ENCODE peak calls at places on chromosomes 1 and 21, in five cellular contexts. One of them, this sample, is unnamed. For H3K4me1, the result is how much of the 10 kb centered on the place peaks cover.

GRCh38 chr1:32208891-32209309 is at the start of gene DCDC2B:
- DNase-seq in colonic mucosa: peak
- DNase-seq in OCI-LY7: no peak
- DNase-seq in hepatocyte: peak
- DNase-seq in HAP-1: peak
- DNase-seq in this sample: no peak

GRCh38 chr1:2949966-2950925 is 71.0 kb upstream of the ACTRT2 start:
- DNase-seq in colonic mucosa: no peak
- DNase-seq in OCI-LY7: peak
- DNase-seq in hepatocyte: no peak
- DNase-seq in HAP-1: no peak
- DNase-seq in this sample: no peak

GRCh38 chr1:26027716-26028489 is 6.3 kb downstream of the EXTL1 start:
- DNase-seq in colonic mucosa: no peak
- DNase-seq in OCI-LY7: no peak
- DNase-seq in hepatocyte: no peak
- DNase-seq in HAP-1: no peak
- DNase-seq in this sample: no peak

GRCh38 chr1:237282266-237282783 is 240.3 kb downstream of the RYR2 start:
- DNase-seq in colonic mucosa: no peak
- DNase-seq in OCI-LY7: no peak
- DNase-seq in hepatocyte: no peak
- DNase-seq in HAP-1: no peak
- DNase-seq in this sample: no peak

GRCh38 chr1:89865498-89866385 is 44.9 kb downstream of the LRRC8D start:
- DNase-seq in colonic mucosa: no peak
- DNase-seq in OCI-LY7: no peak
- DNase-seq in hepatocyte: peak
- DNase-seq in HAP-1: no peak
- DNase-seq in this sample: no peak

GRCh38 chr1:94894630-94895029 is 32.3 kb downstream of the CNN3 start:
- DNase-seq in colonic mucosa: no peak
- DNase-seq in OCI-LY7: no peak
- DNase-seq in hepatocyte: no peak
- DNase-seq in HAP-1: no peak
- DNase-seq in this sample: no peak

GRCh38 chr1:3908886-3909517 is 8.9 kb upstream of the C1orf174 start:
- DNase-seq in colonic mucosa: no peak
- DNase-seq in OCI-LY7: peak
- DNase-seq in hepatocyte: no peak
- DNase-seq in HAP-1: no peak
- DNase-seq in this sample: no peak

GRCh38 chr1:113217447-113218208 is 144.6 kb downstream of the LRIG2 start:
- DNase-seq in colonic mucosa: peak
- DNase-seq in OCI-LY7: no peak
- DNase-seq in hepatocyte: peak
- DNase-seq in HAP-1: no peak
- DNase-seq in this sample: peak

GRCh38 chr1:155834296-155834926 is 22.6 kb downstream of the GON4L start:
- DNase-seq in colonic mucosa: no peak
- DNase-seq in OCI-LY7: no peak
- DNase-seq in hepatocyte: no peak
- DNase-seq in HAP-1: peak
- DNase-seq in this sample: peak

GRCh38 chr1:204493882-204494280 is 724 bp downstream of the PIK3C2B start:
- DNase-seq in colonic mucosa: peak
- DNase-seq in OCI-LY7: peak
- DNase-seq in hepatocyte: peak
- DNase-seq in HAP-1: peak
- DNase-seq in this sample: no peak

GRCh38 chr1:4146101-4146500 is 246.0 kb upstream of the C1orf174 start:
- DNase-seq in colonic mucosa: no peak
- DNase-seq in OCI-LY7: no peak
- DNase-seq in hepatocyte: no peak
- DNase-seq in HAP-1: no peak
- DNase-seq in this sample: no peak

GRCh38 chr1:96370752-96371151 is 350.8 kb upstream of the PTBP2 start:
- DNase-seq in colonic mucosa: no peak
- DNase-seq in OCI-LY7: no peak
- DNase-seq in hepatocyte: peak
- DNase-seq in HAP-1: no peak
- DNase-seq in this sample: no peak

GRCh38 chr21:33892853-33893252 is 22.8 kb downstream of the ATP5PO start:
- DNase-seq in colonic mucosa: no peak
- DNase-seq in OCI-LY7: peak
- DNase-seq in hepatocyte: no peak
- DNase-seq in HAP-1: peak
- DNase-seq in this sample: peak

GRCh38 chr1:51264470-51264869 is 28.4 kb downstream of the RNF11 start:
- DNase-seq in colonic mucosa: no peak
- DNase-seq in OCI-LY7: no peak
- DNase-seq in hepatocyte: peak
- DNase-seq in HAP-1: no peak
- DNase-seq in this sample: no peak

GRCh38 chr1:20717452-20718342 is at the start of gene KIF17:
- DNase-seq in colonic mucosa: peak
- DNase-seq in OCI-LY7: peak
- DNase-seq in hepatocyte: peak
- DNase-seq in HAP-1: peak
- DNase-seq in this sample: peak

GRCh38 chr1:160708821-160709220 is 2.8 kb downstream of the CD48 start:
- DNase-seq in colonic mucosa: no peak
- DNase-seq in OCI-LY7: peak
- DNase-seq in hepatocyte: no peak
- DNase-seq in HAP-1: no peak
- DNase-seq in this sample: no peak

GRCh38 chr1:168092566-168093355 is 44.0 kb downstream of the GPR161 start:
- DNase-seq in colonic mucosa: peak
- DNase-seq in OCI-LY7: no peak
- DNase-seq in hepatocyte: no peak
- DNase-seq in HAP-1: no peak
- DNase-seq in this sample: peak

GRCh38 chr1:232726048-232726779 is 79.0 kb upstream of the MAP10 start:
- DNase-seq in colonic mucosa: no peak
- DNase-seq in OCI-LY7: no peak
- DNase-seq in hepatocyte: no peak
- DNase-seq in HAP-1: peak
- DNase-seq in this sample: no peak

GRCh38 chr1:233281711-233282581 is 13.6 kb downstream of the PCNX2 start:
- DNase-seq in colonic mucosa: no peak
- DNase-seq in OCI-LY7: peak
- DNase-seq in hepatocyte: no peak
- DNase-seq in HAP-1: no peak
- DNase-seq in this sample: no peak

GRCh38 chr1:185972096-185972875 is 238.1 kb downstream of the HMCN1 start:
- DNase-seq in colonic mucosa: no peak
- DNase-seq in OCI-LY7: no peak
- DNase-seq in hepatocyte: no peak
- DNase-seq in HAP-1: no peak
- DNase-seq in this sample: no peak

GRCh38 chr1:23344111-23344986 is at the start of gene HNRNPR:
- DNase-seq in colonic mucosa: peak
- DNase-seq in OCI-LY7: peak
- DNase-seq in hepatocyte: peak
- DNase-seq in HAP-1: peak
- DNase-seq in this sample: peak

GRCh38 chr1:77031101-77031662 is 163.9 kb downstream of the ST6GALNAC5 start:
- DNase-seq in colonic mucosa: no peak
- DNase-seq in OCI-LY7: no peak
- DNase-seq in hepatocyte: peak
- DNase-seq in HAP-1: no peak
- DNase-seq in this sample: no peak

GRCh38 chr1:160911441-160911840 is 26.5 kb upstream of the ITLN1 start:
- DNase-seq in colonic mucosa: no peak
- DNase-seq in OCI-LY7: no peak
- DNase-seq in hepatocyte: peak
- DNase-seq in HAP-1: no peak
- DNase-seq in this sample: peak

GRCh38 chr1:153734380-153735089 is 6.7 kb downstream of the INTS3 start:
- DNase-seq in colonic mucosa: no peak
- DNase-seq in OCI-LY7: no peak
- DNase-seq in hepatocyte: no peak
- DNase-seq in HAP-1: no peak
- DNase-seq in this sample: no peak

GRCh38 chr1:179591592-179592580 is at the start of gene TDRD5:
- DNase-seq in colonic mucosa: peak
- DNase-seq in OCI-LY7: no peak
- DNase-seq in hepatocyte: no peak
- DNase-seq in HAP-1: no peak
- DNase-seq in this sample: peak

GRCh38 chr1:37307907-37308570 is 166.3 kb upstream of the ZC3H12A start:
- DNase-seq in colonic mucosa: no peak
- DNase-seq in OCI-LY7: no peak
- DNase-seq in hepatocyte: no peak
- DNase-seq in HAP-1: no peak
- DNase-seq in this sample: no peak

GRCh38 chr1:230940848-230941247 is 37.8 kb downstream of the TTC13 start:
- DNase-seq in colonic mucosa: no peak
- DNase-seq in OCI-LY7: no peak
- DNase-seq in hepatocyte: no peak
- DNase-seq in HAP-1: no peak
- DNase-seq in this sample: no peak

GRCh38 chr1:167082511-167083027 is 7.6 kb downstream of the GPA33 start:
- DNase-seq in colonic mucosa: peak
- DNase-seq in OCI-LY7: no peak
- DNase-seq in hepatocyte: peak
- DNase-seq in HAP-1: no peak
- DNase-seq in this sample: peak

GRCh38 chr1:29527314-29528004 is 291.1 kb downstream of the PTPRU start:
- DNase-seq in colonic mucosa: no peak
- DNase-seq in OCI-LY7: no peak
- DNase-seq in hepatocyte: no peak
- DNase-seq in HAP-1: no peak
- DNase-seq in this sample: peak

GRCh38 chr1:161956097-161956496 is 67.6 kb downstream of the OLFML2B start:
- DNase-seq in colonic mucosa: no peak
- DNase-seq in OCI-LY7: no peak
- DNase-seq in hepatocyte: peak
- DNase-seq in HAP-1: no peak
- DNase-seq in this sample: no peak

GRCh38 chr1:59511476-59512465 is 214.9 kb downstream of the FGGY start:
- DNase-seq in colonic mucosa: no peak
- DNase-seq in OCI-LY7: no peak
- DNase-seq in hepatocyte: no peak
- DNase-seq in HAP-1: no peak
- DNase-seq in this sample: no peak

GRCh38 chr1:207140536-207140935 is 36.5 kb downstream of the C4BPA start:
- DNase-seq in colonic mucosa: no peak
- DNase-seq in OCI-LY7: no peak
- DNase-seq in hepatocyte: no peak
- DNase-seq in HAP-1: no peak
- DNase-seq in this sample: no peak

GRCh38 chr1:229148041-229148671 is 122.8 kb upstream of the RAB4A start:
- DNase-seq in colonic mucosa: no peak
- DNase-seq in OCI-LY7: no peak
- DNase-seq in hepatocyte: peak
- DNase-seq in HAP-1: no peak
- DNase-seq in this sample: peak

GRCh38 chr1:157115851-157116734 is 16.5 kb upstream of the ETV3L start:
- DNase-seq in colonic mucosa: no peak
- DNase-seq in OCI-LY7: no peak
- DNase-seq in hepatocyte: no peak
- DNase-seq in HAP-1: no peak
- DNase-seq in this sample: peak

GRCh38 chr1:242404296-242404695 is 120.2 kb downstream of the PLD5 start:
- DNase-seq in colonic mucosa: no peak
- DNase-seq in OCI-LY7: no peak
- DNase-seq in hepatocyte: no peak
- DNase-seq in HAP-1: no peak
- DNase-seq in this sample: no peak

DNA sequence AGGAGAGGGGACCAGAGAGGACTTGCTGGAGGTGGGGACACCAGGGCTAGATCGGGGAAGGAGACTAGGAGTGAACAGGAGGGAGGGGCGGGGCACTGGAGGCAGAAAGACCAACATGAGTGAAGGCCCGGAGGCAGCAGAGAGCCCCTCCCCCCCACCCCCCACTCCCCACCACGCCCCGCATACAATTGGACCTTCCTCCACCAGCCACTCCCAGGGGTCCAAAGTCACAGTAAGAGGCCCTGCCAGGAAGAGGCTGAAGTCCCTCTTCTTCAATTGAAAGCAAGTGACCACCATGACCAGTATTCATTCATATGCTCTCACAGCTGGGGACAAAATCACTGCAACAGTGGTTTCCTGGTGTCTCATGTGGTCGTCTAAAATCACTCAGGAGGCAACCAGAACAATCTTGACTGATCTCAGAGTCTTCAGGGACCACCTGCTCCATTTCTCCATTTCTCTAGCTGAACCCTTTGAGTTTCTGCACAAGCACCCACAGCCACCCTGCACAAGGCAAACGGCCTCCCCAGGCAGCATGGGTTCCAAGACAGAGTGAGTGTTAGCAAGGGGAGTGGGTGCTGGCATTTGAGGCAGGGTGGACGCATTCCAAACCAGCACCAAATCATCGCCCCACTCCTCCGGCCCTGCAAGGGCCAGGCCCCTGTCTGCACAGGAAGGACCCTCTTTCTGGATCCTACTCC is 17.0 kb upstream of the MATN1 start:
- DNase-seq in colonic mucosa: no peak
- DNase-seq in OCI-LY7: no peak
- DNase-seq in hepatocyte: peak
- DNase-seq in HAP-1: no peak
- DNase-seq in this sample: no peak
- H3K4me1 ChIP-seq in colonic mucosa: under half
- H3K4me1 ChIP-seq in OCI-LY7: half or more
- H3K4me1 ChIP-seq in hepatocyte: under half
- H3K4me1 ChIP-seq in HAP-1: under half
- H3K4me1 ChIP-seq in this sample: under half

DNA sequence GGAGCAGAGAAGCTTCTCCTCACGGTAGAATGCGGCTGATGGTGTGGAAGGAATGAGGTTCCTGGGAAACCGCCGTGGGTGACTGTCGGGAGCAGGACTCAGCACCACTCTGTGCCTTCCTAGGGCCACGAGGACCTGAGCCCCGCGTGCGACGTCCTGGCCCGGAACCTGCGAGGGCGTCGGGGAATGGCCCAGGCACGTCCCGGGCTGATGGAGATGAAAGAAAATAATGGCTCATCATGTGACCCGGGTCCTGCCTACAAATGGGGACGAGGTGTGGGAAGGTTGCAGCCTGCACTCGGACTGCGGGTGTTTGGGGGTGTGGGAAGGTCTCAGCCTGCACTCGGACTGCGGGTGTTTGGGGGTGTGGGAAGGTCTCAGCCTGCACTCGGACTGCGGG is 25.1 kb upstream of the TTLL10 start:
- DNase-seq in colonic mucosa: no peak
- DNase-seq in OCI-LY7: no peak
- DNase-seq in hepatocyte: no peak
- DNase-seq in HAP-1: no peak
- DNase-seq in this sample: no peak
- H3K4me1 ChIP-seq in colonic mucosa: under half
- H3K4me1 ChIP-seq in OCI-LY7: under half
- H3K4me1 ChIP-seq in hepatocyte: under half
- H3K4me1 ChIP-seq in HAP-1: under half
- H3K4me1 ChIP-seq in this sample: under half

GRCh38 chr1:151989131-151989868 is 4.4 kb downstream of the S100A10 start:
- DNase-seq in colonic mucosa: peak
- DNase-seq in OCI-LY7: no peak
- DNase-seq in hepatocyte: peak
- DNase-seq in HAP-1: no peak
- DNase-seq in this sample: no peak
- H3K4me1 ChIP-seq in colonic mucosa: under half
- H3K4me1 ChIP-seq in OCI-LY7: under half
- H3K4me1 ChIP-seq in hepatocyte: half or more
- H3K4me1 ChIP-seq in HAP-1: half or more
- H3K4me1 ChIP-seq in this sample: under half

GRCh38 chr1:17798011-17798410 is 42.9 kb downstream of the ACTL8 start:
- DNase-seq in colonic mucosa: no peak
- DNase-seq in OCI-LY7: no peak
- DNase-seq in hepatocyte: no peak
- DNase-seq in HAP-1: no peak
- DNase-seq in this sample: no peak
- H3K4me1 ChIP-seq in colonic mucosa: under half
- H3K4me1 ChIP-seq in OCI-LY7: under half
- H3K4me1 ChIP-seq in hepatocyte: under half
- H3K4me1 ChIP-seq in HAP-1: under half
- H3K4me1 ChIP-seq in this sample: under half